ENCODE peak calls at places on chromosomes 7 and 10, in nine cellular contexts. J is DND-41, X is fibroblast of lung, H is GM12878, L is neuronal stem cell, C is K562, N is astrocyte, I is IMR-90, W is neural progenitor cell. E is an unnamed sample.

GRCh38 chr10:59107147-59107546 is 69.3 kb upstream of the PHYHIPL start:
- DNase-seq in L (no peak), W (no peak), N (no peak), I (no peak), J (no peak), X (no peak), H (peak; percentile 26), C (no peak), E (no peak)

GRCh38 chr7:74254858-74255379 is 720 bp upstream of the RFC2 start:
- DNase-seq in X (no peak), L (no peak), H (no peak), J (no peak), W (no peak), N (no peak), C (peak; percentile 39), I (no peak), E (no peak)

GRCh38 chr10:87844837-87845623 is 18.3 kb downstream of the KLLN start:
- DNase-seq in H (no peak), W (no peak), L (no peak), X (peak; percentile 77), N (peak; percentile 70), I (peak; percentile 86), J (no peak), C (no peak), E (no peak)

GRCh38 chr10:108187396-108188012 is 1023.0 kb upstream of the SORCS1 start:
- DNase-seq in J (no peak), L (no peak), N (no peak), C (no peak), X (no peak), W (no peak), I (no peak), H (no peak), E (no peak)

GRCh38 chr7:124263232-124263827 is 230.5 kb upstream of the TMEM229A start:
- DNase-seq in X (no peak), L (no peak), N (no peak), I (peak; percentile 54), H (peak; percentile 31), J (no peak), W (peak; percentile 23), C (peak; percentile 3), E (peak; percentile 75)

GRCh38 chr7:155323001-155323638 is 25.4 kb downstream of the INSIG1 start:
- DNase-seq in I (no peak), N (no peak), L (no peak), H (no peak), W (no peak), J (no peak), C (no peak), X (no peak), E (no peak)

GRCh38 chr10:96890172-96890513 is 58.0 kb downstream of the LCOR start:
- DNase-seq in X (peak; percentile 7), C (no peak), I (no peak), L (no peak), W (no peak), N (no peak), H (no peak), J (no peak), E (no peak)

GRCh38 chr10:36450385-36450784 is 675.0 kb upstream of the ANKRD30A start:
- DNase-seq in H (no peak), W (no peak), C (no peak), J (no peak), L (no peak), I (peak; percentile 83), N (peak; percentile 84), X (peak; percentile 87), E (no peak)

GRCh38 chr7:66771795-66772194 is 31.3 kb downstream of the RABGEF1 start:
- DNase-seq in I (no peak), H (no peak), X (no peak), J (no peak), C (no peak), W (peak; percentile 69), L (no peak), N (no peak), E (no peak)

GRCh38 chr7:66766041-66766440 is 25.5 kb downstream of the RABGEF1 start:
- DNase-seq in I (no peak), C (no peak), L (no peak), H (no peak), X (no peak), N (no peak), J (no peak), W (no peak), E (no peak)

GRCh38 chr7:66768865-66769832 is 28.6 kb downstream of the RABGEF1 start:
- DNase-seq in H (no peak), C (no peak), J (no peak), W (no peak), L (no peak), I (peak; percentile 59), N (no peak), X (no peak), E (no peak)

GRCh38 chr7:66769833-66770512 is 29.4 kb downstream of the RABGEF1 start:
- DNase-seq in C (no peak), W (no peak), J (no peak), X (peak; percentile 25), L (no peak), N (no peak), I (peak; percentile 74), H (no peak), E (no peak)
- H3K9ac ChIP-seq in C (no peak overlapping the region), W (no peak overlapping the region), J (no peak overlapping the region), X (no peak overlapping the region), L (no peak overlapping the region), N (no peak overlapping the region), I (no peak overlapping the region), H (no peak overlapping the region), E (no peak overlapping the region)

DNA sequence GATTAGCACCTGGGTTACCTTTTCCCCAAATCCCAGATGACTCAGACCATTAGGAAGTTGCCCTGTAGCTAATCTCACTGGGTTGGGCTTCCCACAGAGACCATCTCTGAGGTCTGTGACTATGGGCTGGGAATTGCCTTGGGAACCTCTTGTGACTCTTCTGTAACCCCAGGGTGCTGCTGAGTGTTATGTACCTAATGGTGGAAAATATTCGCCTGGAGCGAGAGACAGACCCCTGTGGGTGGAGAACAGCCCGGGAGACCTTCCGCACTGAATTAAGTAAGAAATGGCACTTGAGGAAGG is 20.0 kb downstream of the STRIP2 start:
- DNase-seq in C (no peak), L (no peak), N (no peak), H (no peak), W (no peak), I (no peak), X (no peak), J (no peak), E (peak; percentile 97)
- H3K9ac ChIP-seq in C (no peak overlapping the region), L (no peak overlapping the region), N (no peak overlapping the region), H (no peak overlapping the region), W (no peak overlapping the region), I (no peak overlapping the region), X (no peak overlapping the region), J (no peak overlapping the region), E (no peak overlapping the region)

GRCh38 chr10:11168423-11169100 is 150.9 kb downstream of the CELF2 start:
- DNase-seq in I (no peak), C (no peak), J (no peak), W (no peak), N (no peak), L (no peak), X (no peak), H (no peak), E (no peak)

GRCh38 chr10:11173062-11173461 is 155.4 kb downstream of the CELF2 start:
- DNase-seq in L (no peak), N (no peak), J (no peak), W (no peak), X (no peak), I (no peak), C (no peak), H (no peak), E (peak; percentile 26)

GRCh38 chr10:11167233-11167979 is 149.7 kb downstream of the CELF2 start:
- DNase-seq in C (no peak), W (no peak), X (no peak), N (no peak), J (no peak), L (no peak), I (no peak), H (no peak), E (no peak)

GRCh38 chr10:11171452-11171851 is 153.8 kb downstream of the CELF2 start:
- DNase-seq in I (no peak), W (no peak), X (no peak), L (no peak), C (no peak), N (no peak), H (no peak), J (no peak), E (no peak)

GRCh38 chr10:11170993-11171416 is 153.3 kb downstream of the CELF2 start:
- DNase-seq in J (no peak), L (no peak), C (no peak), X (no peak), W (no peak), N (no peak), I (no peak), H (no peak), E (no peak)
- H3K9ac ChIP-seq in J (peak overlapping the region; percentile 8), L (no peak overlapping the region), C (no peak overlapping the region), X (no peak overlapping the region), W (no peak overlapping the region), N (no peak overlapping the region), I (no peak overlapping the region), H (peak overlapping the region; percentile 71), E (no peak overlapping the region)

GRCh38 chr10:103610921-103611511 is 117.5 kb downstream of the NEURL1 start:
- DNase-seq in I (no peak), C (no peak), H (no peak), X (no peak), L (no peak), J (no peak), W (no peak), N (no peak), E (no peak)

GRCh38 chr10:103614511-103615158 is 121.1 kb downstream of the NEURL1 start:
- DNase-seq in J (no peak), N (no peak), I (no peak), H (no peak), C (no peak), L (no peak), W (no peak), X (no peak), E (no peak)

GRCh38 chr10:103610083-103610472 is 116.6 kb downstream of the NEURL1 start:
- DNase-seq in W (no peak), H (no peak), N (no peak), J (no peak), C (no peak), I (no peak), X (no peak), L (no peak), E (no peak)

GRCh38 chr10:103613616-103614015 is 120.1 kb downstream of the NEURL1 start:
- DNase-seq in I (no peak), X (no peak), W (no peak), J (no peak), N (no peak), C (no peak), L (no peak), H (no peak), E (no peak)

DNA sequence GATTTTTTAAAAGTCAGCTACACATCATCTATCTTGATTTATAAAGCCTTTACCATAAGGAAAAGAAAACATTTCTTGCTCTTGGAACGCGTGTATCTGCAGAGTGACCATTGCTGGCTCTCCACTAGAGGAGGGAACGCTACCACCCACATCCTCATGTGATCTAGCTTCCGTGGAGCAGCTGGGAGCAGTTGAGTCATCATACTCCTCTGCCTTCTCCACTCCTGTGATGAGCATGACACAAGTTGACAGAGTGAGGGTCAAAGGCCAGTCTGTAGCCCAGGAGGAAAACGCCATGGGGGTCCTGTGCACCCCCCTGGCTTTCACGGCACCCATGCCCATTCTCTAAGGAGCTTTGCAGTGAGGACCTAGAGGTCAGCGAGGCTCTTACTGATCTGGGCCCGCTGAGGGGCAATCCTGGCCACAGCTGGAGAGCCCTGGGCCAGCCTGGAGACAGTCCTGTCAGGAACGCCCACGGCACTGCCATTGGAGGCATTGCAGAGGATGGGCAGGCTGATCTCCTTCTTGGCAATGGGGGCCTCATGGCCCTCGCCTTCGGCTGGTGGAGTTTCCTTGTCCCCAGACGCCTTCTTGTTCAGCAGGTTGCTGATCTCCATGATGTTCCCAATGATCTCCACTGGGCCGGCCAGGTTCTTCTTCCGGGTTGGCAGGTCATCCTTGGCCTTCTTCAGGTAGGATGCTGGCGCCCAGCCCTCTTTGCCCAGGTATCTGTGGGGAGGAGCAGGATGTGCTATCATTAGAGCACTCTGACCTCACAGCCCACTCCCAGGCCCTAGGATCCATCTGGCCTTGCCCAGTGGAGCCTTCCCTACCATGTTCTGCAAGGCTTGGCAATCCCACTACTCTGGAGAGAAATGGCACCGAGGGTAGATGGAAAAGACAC is 119.2 kb downstream of the NEURL1 start:
- DNase-seq in L (no peak), X (peak; percentile 82), W (no peak), N (peak; percentile 75), I (peak; percentile 91), H (no peak), C (peak; percentile 76), J (no peak), E (no peak)
- H3K9ac ChIP-seq in L (no peak overlapping the region), X (no peak overlapping the region), W (no peak overlapping the region), N (no peak overlapping the region), I (no peak overlapping the region), H (no peak overlapping the region), C (peak overlapping the region; percentile 52), J (no peak overlapping the region), E (no peak overlapping the region)